ENCODE peak calls at places on chromosome 16, in seven cellular contexts. One of them, this sample, is unnamed.

GRCh38 chr16:9533042-9533441 is 441.6 kb downstream of the HAPSTR1 start:
- DNase-seq in NB4: no peak
- DNase-seq in SK-N-SH: no peak
- DNase-seq in ovary: no peak
- DNase-seq in astrocyte of the spinal cord: no peak
- DNase-seq in neural progenitor cell: no peak
- DNase-seq in breast epithelium: no peak
- DNase-seq in this sample: no peak

GRCh38 chr16:23113185-23113584 is 36.1 kb downstream of the USP31 start:
- DNase-seq in NB4: no peak
- DNase-seq in SK-N-SH: no peak
- DNase-seq in ovary: no peak
- DNase-seq in astrocyte of the spinal cord: no peak
- DNase-seq in neural progenitor cell: no peak
- DNase-seq in breast epithelium: no peak
- DNase-seq in this sample: no peak

GRCh38 chr16:50696575-50697420 is 3.4 kb downstream of the NOD2 start:
- DNase-seq in NB4: peak
- DNase-seq in SK-N-SH: no peak
- DNase-seq in ovary: peak
- DNase-seq in astrocyte of the spinal cord: peak
- DNase-seq in neural progenitor cell: no peak
- DNase-seq in breast epithelium: peak
- DNase-seq in this sample: peak

GRCh38 chr16:11161974-11162373 is 94.0 kb downstream of the SOCS1 start:
- DNase-seq in NB4: no peak
- DNase-seq in SK-N-SH: no peak
- DNase-seq in ovary: peak
- DNase-seq in astrocyte of the spinal cord: no peak
- DNase-seq in neural progenitor cell: no peak
- DNase-seq in breast epithelium: no peak
- DNase-seq in this sample: no peak

GRCh38 chr16:89162314-89162713 is 9.2 kb upstream of the CDH15 start:
- DNase-seq in NB4: no peak
- DNase-seq in SK-N-SH: no peak
- DNase-seq in ovary: no peak
- DNase-seq in astrocyte of the spinal cord: no peak
- DNase-seq in neural progenitor cell: no peak
- DNase-seq in breast epithelium: no peak
- DNase-seq in this sample: no peak

GRCh38 chr16:5916711-5917191 is 819.2 kb upstream of the EEF2KMT start:
- DNase-seq in NB4: no peak
- DNase-seq in SK-N-SH: no peak
- DNase-seq in ovary: no peak
- DNase-seq in astrocyte of the spinal cord: peak
- DNase-seq in neural progenitor cell: peak
- DNase-seq in breast epithelium: no peak
- DNase-seq in this sample: no peak

GRCh38 chr16:87809150-87809902 is 43.5 kb upstream of the KLHDC4 start:
- DNase-seq in NB4: peak
- DNase-seq in SK-N-SH: no peak
- DNase-seq in ovary: no peak
- DNase-seq in astrocyte of the spinal cord: no peak
- DNase-seq in neural progenitor cell: no peak
- DNase-seq in breast epithelium: no peak
- DNase-seq in this sample: peak

GRCh38 chr16:75486014-75486404 is 9.2 kb downstream of the CHST6 start:
- DNase-seq in NB4: no peak
- DNase-seq in SK-N-SH: no peak
- DNase-seq in ovary: no peak
- DNase-seq in astrocyte of the spinal cord: no peak
- DNase-seq in neural progenitor cell: no peak
- DNase-seq in breast epithelium: no peak
- DNase-seq in this sample: no peak

GRCh38 chr16:52532384-52532783 is 14.6 kb downstream of the TOX3 start:
- DNase-seq in NB4: no peak
- DNase-seq in SK-N-SH: no peak
- DNase-seq in ovary: no peak
- DNase-seq in astrocyte of the spinal cord: no peak
- DNase-seq in neural progenitor cell: no peak
- DNase-seq in breast epithelium: no peak
- DNase-seq in this sample: no peak

GRCh38 chr16:8848939-8849391 is 19.8 kb downstream of the CARHSP1 start:
- DNase-seq in NB4: peak
- DNase-seq in SK-N-SH: peak
- DNase-seq in ovary: no peak
- DNase-seq in astrocyte of the spinal cord: peak
- DNase-seq in neural progenitor cell: no peak
- DNase-seq in breast epithelium: no peak
- DNase-seq in this sample: no peak

GRCh38 chr16:78277374-78277773 is 177.9 kb downstream of the WWOX start:
- DNase-seq in NB4: no peak
- DNase-seq in SK-N-SH: peak
- DNase-seq in ovary: no peak
- DNase-seq in astrocyte of the spinal cord: no peak
- DNase-seq in neural progenitor cell: peak
- DNase-seq in breast epithelium: no peak
- DNase-seq in this sample: no peak

GRCh38 chr16:12612598-12613101 is 191.0 kb downstream of the CPPED1 start:
- DNase-seq in NB4: no peak
- DNase-seq in SK-N-SH: no peak
- DNase-seq in ovary: no peak
- DNase-seq in astrocyte of the spinal cord: no peak
- DNase-seq in neural progenitor cell: no peak
- DNase-seq in breast epithelium: no peak
- DNase-seq in this sample: no peak

GRCh38 chr16:8751481-8752311 is 45.7 kb downstream of the TMEM186 start:
- DNase-seq in NB4: no peak
- DNase-seq in SK-N-SH: no peak
- DNase-seq in ovary: no peak
- DNase-seq in astrocyte of the spinal cord: peak
- DNase-seq in neural progenitor cell: no peak
- DNase-seq in breast epithelium: no peak
- DNase-seq in this sample: peak

GRCh38 chr16:23962001-23962400 is 126.2 kb downstream of the PRKCB start:
- DNase-seq in NB4: no peak
- DNase-seq in SK-N-SH: no peak
- DNase-seq in ovary: no peak
- DNase-seq in astrocyte of the spinal cord: no peak
- DNase-seq in neural progenitor cell: no peak
- DNase-seq in breast epithelium: no peak
- DNase-seq in this sample: no peak

GRCh38 chr16:74575805-74576643 is 30.9 kb downstream of the GLG1 start:
- DNase-seq in NB4: no peak
- DNase-seq in SK-N-SH: no peak
- DNase-seq in ovary: no peak
- DNase-seq in astrocyte of the spinal cord: no peak
- DNase-seq in neural progenitor cell: no peak
- DNase-seq in breast epithelium: no peak
- DNase-seq in this sample: no peak

GRCh38 chr16:19102187-19102872 is 11.4 kb upstream of the ITPRIPL2 start:
- DNase-seq in NB4: no peak
- DNase-seq in SK-N-SH: no peak
- DNase-seq in ovary: no peak
- DNase-seq in astrocyte of the spinal cord: no peak
- DNase-seq in neural progenitor cell: no peak
- DNase-seq in breast epithelium: no peak
- DNase-seq in this sample: no peak

GRCh38 chr16:4319454-4319853 is 3.6 kb downstream of the GLIS2 start:
- DNase-seq in NB4: peak
- DNase-seq in SK-N-SH: no peak
- DNase-seq in ovary: peak
- DNase-seq in astrocyte of the spinal cord: no peak
- DNase-seq in neural progenitor cell: no peak
- DNase-seq in breast epithelium: no peak
- DNase-seq in this sample: no peak

GRCh38 chr16:14284930-14285541 is 213.9 kb downstream of the MRTFB start:
- DNase-seq in NB4: no peak
- DNase-seq in SK-N-SH: no peak
- DNase-seq in ovary: no peak
- DNase-seq in astrocyte of the spinal cord: peak
- DNase-seq in neural progenitor cell: peak
- DNase-seq in breast epithelium: no peak
- DNase-seq in this sample: peak

GRCh38 chr16:88560722-88561484 is 9.3 kb upstream of the ZC3H18 start:
- DNase-seq in NB4: peak
- DNase-seq in SK-N-SH: no peak
- DNase-seq in ovary: no peak
- DNase-seq in astrocyte of the spinal cord: peak
- DNase-seq in neural progenitor cell: peak
- DNase-seq in breast epithelium: no peak
- DNase-seq in this sample: peak

GRCh38 chr16:80231888-80232287 is 308.9 kb upstream of the DYNLRB2 start:
- DNase-seq in NB4: no peak
- DNase-seq in SK-N-SH: no peak
- DNase-seq in ovary: no peak
- DNase-seq in astrocyte of the spinal cord: peak
- DNase-seq in neural progenitor cell: no peak
- DNase-seq in breast epithelium: no peak
- DNase-seq in this sample: peak

GRCh38 chr16:7548796-7549318 is 216.2 kb downstream of the RBFOX1 start:
- DNase-seq in NB4: no peak
- DNase-seq in SK-N-SH: no peak
- DNase-seq in ovary: no peak
- DNase-seq in astrocyte of the spinal cord: no peak
- DNase-seq in neural progenitor cell: no peak
- DNase-seq in breast epithelium: no peak
- DNase-seq in this sample: no peak

GRCh38 chr16:13005836-13006235 is 104.4 kb downstream of the SHISA9 start:
- DNase-seq in NB4: no peak
- DNase-seq in SK-N-SH: no peak
- DNase-seq in ovary: no peak
- DNase-seq in astrocyte of the spinal cord: no peak
- DNase-seq in neural progenitor cell: no peak
- DNase-seq in breast epithelium: no peak
- DNase-seq in this sample: no peak

GRCh38 chr16:180921-181667 is 835 bp downstream of the HBQ1 start:
- DNase-seq in NB4: peak
- DNase-seq in SK-N-SH: peak
- DNase-seq in ovary: peak
- DNase-seq in astrocyte of the spinal cord: peak
- DNase-seq in neural progenitor cell: peak
- DNase-seq in breast epithelium: peak
- DNase-seq in this sample: peak

GRCh38 chr16:89343501-89344291 is 126.2 kb downstream of the ZNF778 start:
- DNase-seq in NB4: no peak
- DNase-seq in SK-N-SH: no peak
- DNase-seq in ovary: no peak
- DNase-seq in astrocyte of the spinal cord: peak
- DNase-seq in neural progenitor cell: no peak
- DNase-seq in breast epithelium: no peak
- DNase-seq in this sample: no peak

GRCh38 chr16:23496826-23497542 is 13.3 kb downstream of the GGA2 start:
- DNase-seq in NB4: no peak
- DNase-seq in SK-N-SH: no peak
- DNase-seq in ovary: no peak
- DNase-seq in astrocyte of the spinal cord: no peak
- DNase-seq in neural progenitor cell: no peak
- DNase-seq in breast epithelium: no peak
- DNase-seq in this sample: peak

GRCh38 chr16:82630688-82631087 is 3.9 kb downstream of the CDH13 start:
- DNase-seq in NB4: no peak
- DNase-seq in SK-N-SH: no peak
- DNase-seq in ovary: no peak
- DNase-seq in astrocyte of the spinal cord: peak
- DNase-seq in neural progenitor cell: no peak
- DNase-seq in breast epithelium: no peak
- DNase-seq in this sample: peak

GRCh38 chr16:397135-397661 is at the start of gene NME4:
- DNase-seq in NB4: peak
- DNase-seq in SK-N-SH: peak
- DNase-seq in ovary: peak
- DNase-seq in astrocyte of the spinal cord: no peak
- DNase-seq in neural progenitor cell: peak
- DNase-seq in breast epithelium: no peak
- DNase-seq in this sample: peak

DNA sequence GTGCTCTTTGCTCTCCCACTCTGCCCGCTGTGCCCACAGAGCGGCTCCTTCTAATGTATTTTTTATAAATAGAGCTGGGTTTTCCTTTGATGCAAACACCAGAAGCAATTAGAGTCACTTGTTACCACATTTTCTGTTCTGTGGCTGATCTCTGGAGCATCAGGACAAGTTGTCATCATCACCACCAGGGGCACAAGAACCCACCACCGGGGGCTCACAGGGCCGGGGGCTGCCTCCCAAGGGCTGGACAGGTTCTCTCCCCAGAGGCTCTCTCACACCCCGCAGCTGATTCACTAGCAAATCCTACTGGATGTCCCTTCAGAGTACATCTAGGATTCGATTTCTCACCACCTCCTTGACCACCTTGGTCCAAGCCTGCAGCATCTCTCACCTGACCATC is 18.5 kb downstream of the C16orf82 start:
- DNase-seq in NB4: no peak
- DNase-seq in SK-N-SH: no peak
- DNase-seq in ovary: no peak
- DNase-seq in astrocyte of the spinal cord: no peak
- DNase-seq in neural progenitor cell: peak
- DNase-seq in breast epithelium: peak
- DNase-seq in this sample: no peak
- TF ChIP-seq CTCF in NB4: no peak
- TF ChIP-seq CTCF in SK-N-SH: no peak
- TF ChIP-seq CTCF in ovary: no peak
- TF ChIP-seq CTCF in astrocyte of the spinal cord: no peak
- TF ChIP-seq CTCF in neural progenitor cell: peak
- TF ChIP-seq CTCF in breast epithelium: no peak
- TF ChIP-seq CTCF in this sample: no peak

DNA sequence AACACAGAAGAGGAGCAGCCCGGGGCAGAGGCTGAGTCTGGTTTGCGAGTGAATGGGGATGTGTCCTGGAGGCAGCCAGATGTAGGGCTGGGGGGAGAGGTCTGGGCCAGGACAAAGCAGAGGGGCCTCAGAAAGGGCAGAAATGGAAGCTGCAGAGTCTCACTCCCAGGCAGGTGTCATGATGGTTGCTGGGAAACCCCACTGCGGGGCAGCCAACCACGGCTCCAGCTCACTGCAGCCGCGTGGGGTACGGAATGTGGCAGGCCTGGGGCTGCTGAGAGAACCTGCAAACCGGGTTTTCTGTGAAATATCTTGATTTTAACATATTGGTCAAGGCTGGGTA is 57.8 kb downstream of the PRMT7 start:
- DNase-seq in NB4: no peak
- DNase-seq in SK-N-SH: peak
- DNase-seq in ovary: no peak
- DNase-seq in astrocyte of the spinal cord: no peak
- DNase-seq in neural progenitor cell: peak
- DNase-seq in breast epithelium: no peak
- DNase-seq in this sample: no peak
- H3K4me3 ChIP-seq in NB4: no peak
- H3K4me3 ChIP-seq in SK-N-SH: no peak
- H3K4me3 ChIP-seq in ovary: no peak
- H3K4me3 ChIP-seq in astrocyte of the spinal cord: no peak
- H3K4me3 ChIP-seq in neural progenitor cell: no peak
- H3K4me3 ChIP-seq in breast epithelium: no peak
- H3K4me3 ChIP-seq in this sample: no peak

GRCh38 chr16:3017806-3018506 is at the start of gene CLDN6:
- DNase-seq in NB4: no peak
- DNase-seq in SK-N-SH: peak
- DNase-seq in ovary: peak
- DNase-seq in astrocyte of the spinal cord: no peak
- DNase-seq in neural progenitor cell: peak
- DNase-seq in breast epithelium: no peak
- DNase-seq in this sample: no peak
- TF ChIP-seq CTCF in NB4: no peak
- TF ChIP-seq CTCF in SK-N-SH: peak
- TF ChIP-seq CTCF in ovary: no peak
- TF ChIP-seq CTCF in astrocyte of the spinal cord: peak
- TF ChIP-seq CTCF in neural progenitor cell: peak
- TF ChIP-seq CTCF in breast epithelium: no peak
- TF ChIP-seq CTCF in this sample: peak

GRCh38 chr16:57283214-57283955 is 1.1 kb downstream of the PLLP start:
- DNase-seq in NB4: peak
- DNase-seq in SK-N-SH: no peak
- DNase-seq in ovary: no peak
- DNase-seq in astrocyte of the spinal cord: no peak
- DNase-seq in neural progenitor cell: no peak
- DNase-seq in breast epithelium: no peak
- DNase-seq in this sample: no peak
- H3K4me3 ChIP-seq in NB4: no peak
- H3K4me3 ChIP-seq in SK-N-SH: no peak
- H3K4me3 ChIP-seq in ovary: no peak
- H3K4me3 ChIP-seq in astrocyte of the spinal cord: no peak
- H3K4me3 ChIP-seq in neural progenitor cell: no peak
- H3K4me3 ChIP-seq in breast epithelium: peak
- H3K4me3 ChIP-seq in this sample: no peak